ENCODE peak calls at places on chromosome 7, in six cellular contexts. P, E, H, A, N and X are unnamed samples.

GRCh38 chr7:44216019-44216418 is 15.2 kb downstream of the YKT6 start:
- DNase-seq in N (no peak), H (no peak), P (no peak), A (no peak), E (no peak), X (no peak)

GRCh38 chr7:93178213-93178612 is 30.0 kb upstream of the SAMD9L start:
- DNase-seq in H (no peak), N (no peak), A (no peak), E (no peak), P (no peak), X (no peak)

GRCh38 chr7:127776776-127777390 is 124.9 kb downstream of the SND1 start:
- DNase-seq in P (no peak), E (peak), N (no peak), A (peak), H (no peak), X (no peak)

GRCh38 chr7:118312051-118312450 is 87.5 kb downstream of the ANKRD7 start:
- DNase-seq in H (no peak), N (no peak), A (no peak), P (no peak), E (no peak), X (no peak)

GRCh38 chr7:134552105-134552504 is 3.2 kb downstream of the AKR1B15 start:
- DNase-seq in H (no peak), E (no peak), P (no peak), A (no peak), N (no peak), X (no peak)

GRCh38 chr7:104791065-104791464 is 222.9 kb upstream of the KMT2E start:
- DNase-seq in N (no peak), A (peak), E (no peak), P (no peak), H (no peak), X (no peak)

GRCh38 chr7:10122573-10123100 is 851.0 kb upstream of the PHF14 start:
- DNase-seq in N (no peak), E (no peak), A (peak), P (no peak), H (peak), X (peak)

GRCh38 chr7:92595281-92595680 is 5.1 kb upstream of the FAM133B start:
- DNase-seq in E (no peak), N (no peak), A (peak), H (no peak), P (no peak), X (no peak)

GRCh38 chr7:33735403-33735802 is 169.9 kb upstream of the BMPER start:
- DNase-seq in N (no peak), E (no peak), A (no peak), P (no peak), H (no peak), X (no peak)

GRCh38 chr7:25860882-25861228 is 291.1 kb upstream of the NFE2L3 start:
- DNase-seq in P (no peak), N (no peak), A (no peak), H (no peak), E (no peak), X (no peak)

GRCh38 chr7:99252166-99252895 is 20.3 kb upstream of the MYH16 start:
- DNase-seq in A (no peak), H (no peak), P (no peak), E (no peak), N (no peak), X (no peak)

GRCh38 chr7:47591089-47591654 is 9.3 kb upstream of the TNS3 start:
- DNase-seq in P (no peak), A (no peak), N (no peak), H (no peak), E (no peak), X (no peak)

GRCh38 chr7:90596745-90597526 is 815 bp downstream of the CDK14 start:
- DNase-seq in E (no peak), N (no peak), A (peak), P (no peak), H (no peak), X (no peak)

GRCh38 chr7:123241809-123242208 is 42.0 kb upstream of the SLC13A1 start:
- DNase-seq in P (no peak), H (no peak), A (no peak), E (no peak), N (no peak), X (no peak)

GRCh38 chr7:2757904-2758672 is 70.1 kb downstream of the AMZ1 start:
- DNase-seq in H (no peak), E (peak), A (peak), N (no peak), P (no peak), X (no peak)

GRCh38 chr7:112159346-112159745 is 46.9 kb downstream of the DOCK4 start:
- DNase-seq in N (no peak), A (no peak), P (no peak), E (no peak), H (no peak), X (no peak)

GRCh38 chr7:158976849-158977593 is 120.7 kb downstream of the DYNC2I1 start:
- DNase-seq in N (peak), E (peak), A (peak), P (peak), H (peak), X (peak)

GRCh38 chr7:11831727-11832495 is at the start of gene THSD7A:
- DNase-seq in E (no peak), A (peak), N (peak), P (no peak), H (peak), X (no peak)

GRCh38 chr7:140604760-140605159 is 35.9 kb downstream of the DENND2A start:
- DNase-seq in N (no peak), E (peak), P (no peak), H (no peak), A (peak), X (no peak)

GRCh38 chr7:16223963-16224707 is 197.2 kb downstream of the CRPPA start:
- DNase-seq in H (no peak), P (no peak), E (no peak), A (no peak), N (no peak), X (no peak)

GRCh38 chr7:112484671-112485097 is 3.9 kb downstream of the LSMEM1 start:
- DNase-seq in E (peak), H (peak), N (no peak), P (no peak), A (peak), X (no peak)

GRCh38 chr7:119090851-119091250 is 866.3 kb downstream of the ANKRD7 start:
- DNase-seq in H (no peak), N (no peak), E (no peak), P (no peak), A (no peak), X (no peak)

GRCh38 chr7:80095545-80095944 is 39.1 kb upstream of the GNAI1 start:
- DNase-seq in E (no peak), H (no peak), N (no peak), P (no peak), A (no peak), X (no peak)

GRCh38 chr7:99224263-99224947 is 16.5 kb upstream of the KPNA7 start:
- DNase-seq in P (no peak), A (peak), E (no peak), H (no peak), N (no peak), X (no peak)

GRCh38 chr7:14197280-14197679 is 207.8 kb upstream of the ETV1 start:
- DNase-seq in P (no peak), H (no peak), N (no peak), A (peak), E (no peak), X (no peak)

GRCh38 chr7:97818066-97818663 is 54.0 kb downstream of the ASNS start:
- DNase-seq in A (no peak), P (no peak), E (no peak), N (no peak), H (no peak), X (no peak)

GRCh38 chr7:102890292-102890970 is 22.4 kb upstream of the LRRC17 start:
- DNase-seq in P (no peak), H (no peak), A (peak), N (no peak), E (peak), X (peak)

GRCh38 chr7:120273476-120273975 is 551 bp downstream of the KCND2 start:
- DNase-seq in E (no peak), H (peak), P (no peak), N (peak), A (peak), X (peak)

GRCh38 chr7:152519290-152519689 is 83.5 kb upstream of the KMT2C start:
- DNase-seq in P (no peak), A (no peak), H (no peak), N (no peak), E (no peak), X (no peak)

GRCh38 chr7:41103331-41103730 is 599.6 kb downstream of the INHBA start:
- DNase-seq in E (no peak), A (peak), N (no peak), P (no peak), H (no peak), X (no peak)

GRCh38 chr7:22435720-22436119 is 64.3 kb downstream of the STEAP1B start:
- DNase-seq in A (no peak), P (no peak), N (no peak), H (no peak), E (no peak), X (no peak)

GRCh38 chr7:128453836-128454804 is 1.6 kb upstream of the HILPDA start:
- DNase-seq in E (peak), A (peak), P (peak), H (peak), N (peak), X (peak)

GRCh38 chr7:69598081-69598486 is at the start of gene AUTS2:
- DNase-seq in P (peak), H (peak), N (peak), A (peak), E (peak), X (peak)

GRCh38 chr7:42174391-42174848 is 62.6 kb downstream of the GLI3 start:
- DNase-seq in E (no peak), P (no peak), A (no peak), H (no peak), N (peak), X (no peak)

GRCh38 chr7:148556892-148557291 is 33.7 kb upstream of the C7orf33 start:
- DNase-seq in N (no peak), P (no peak), A (no peak), E (no peak), H (no peak), X (no peak)

GRCh38 chr7:148566736-148567135 is 23.8 kb upstream of the C7orf33 start:
- DNase-seq in E (no peak), A (no peak), P (no peak), N (no peak), H (no peak), X (no peak)

GRCh38 chr7:148558914-148559313 is 31.7 kb upstream of the C7orf33 start:
- DNase-seq in P (no peak), N (no peak), H (no peak), A (no peak), E (no peak), X (no peak)

GRCh38 chr7:148563583-148564274 is 26.8 kb upstream of the C7orf33 start:
- DNase-seq in E (no peak), H (no peak), N (no peak), A (no peak), P (no peak), X (no peak)

DNA sequence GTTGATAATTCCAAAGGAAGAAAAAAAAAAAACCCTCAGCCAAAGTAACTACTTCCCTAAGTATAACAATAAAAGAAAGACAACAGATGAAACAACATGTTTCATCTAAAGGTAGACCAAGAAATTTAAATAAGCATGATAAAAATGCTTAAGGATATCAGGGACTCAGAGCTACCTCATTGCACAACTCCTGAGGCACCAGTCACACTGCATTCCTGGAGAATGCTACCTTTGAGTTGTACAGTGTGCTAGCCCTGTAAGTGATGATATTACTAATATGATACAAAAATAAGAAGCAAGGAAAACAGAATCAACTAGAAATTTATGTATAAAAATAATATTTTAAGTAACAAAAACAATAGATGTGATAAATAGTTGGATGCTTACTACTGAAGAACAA is 29.5 kb upstream of the C7orf33 start:
- DNase-seq in A (no peak), P (no peak), H (no peak), N (no peak), E (no peak), X (no peak)
- H3K27ac ChIP-seq in A (no peak), P (no peak), H (no peak), N (no peak), E (no peak), X (no peak)

DNA sequence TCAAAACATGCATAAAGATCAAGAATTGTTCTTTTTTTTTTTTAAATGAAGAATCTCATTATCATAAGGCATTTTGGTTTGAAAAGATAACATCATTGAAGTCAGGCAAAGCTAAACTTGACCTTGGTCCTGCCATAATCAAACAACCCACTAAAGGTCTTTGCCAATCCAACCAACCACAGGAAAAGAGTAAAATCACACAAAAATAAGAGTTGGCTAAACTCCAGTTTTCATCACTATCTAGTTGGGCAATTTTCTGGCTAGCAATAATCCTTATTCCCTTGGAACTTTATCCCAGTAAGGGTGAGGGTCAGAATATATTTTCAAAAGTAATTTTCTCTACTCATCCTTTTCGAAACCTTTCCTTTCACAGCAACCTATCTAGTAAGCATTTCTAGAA is 62.4 kb downstream of the HIBADH start:
- DNase-seq in H (no peak), E (no peak), P (no peak), A (no peak), N (no peak), X (no peak)
- H3K4me3 ChIP-seq in H (no peak), E (no peak), P (no peak), A (no peak), N (no peak), X (no peak)

DNA sequence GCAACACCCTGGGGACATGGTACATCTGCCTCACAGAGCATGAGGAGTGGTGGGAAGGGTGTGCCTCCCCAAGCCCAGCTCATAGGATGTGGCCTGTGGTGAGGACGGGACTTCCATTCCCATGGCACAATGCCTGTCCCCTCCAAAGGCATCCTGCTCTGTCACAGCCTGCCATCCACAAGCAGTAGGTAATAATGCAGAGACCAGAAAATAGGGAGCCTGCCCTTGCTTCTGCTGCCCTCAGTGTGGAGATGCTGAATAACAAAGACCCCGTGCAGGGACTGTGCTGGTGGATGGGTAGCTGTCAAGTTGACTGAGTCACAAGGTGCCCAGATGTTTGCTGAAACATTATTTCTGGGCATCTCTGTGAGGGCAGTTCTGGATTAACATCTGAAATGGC is 199.9 kb upstream of the GRB10 start:
- DNase-seq in A (no peak), E (no peak), N (no peak), P (no peak), H (no peak), X (no peak)
- TF ChIP-seq CTCF in A (no peak), E (no peak), N (no peak), P (no peak), H (no peak), X (no peak)

GRCh38 chr7:945556-946255 is 8.8 kb downstream of the ADAP1 start:
- DNase-seq in E (no peak), P (no peak), N (no peak), H (no peak), A (no peak), X (peak)
- H3K27ac ChIP-seq in E (no peak), P (peak), N (no peak), H (no peak), A (no peak), X (peak)

GRCh38 chr7:151166629-151167196 is 781 bp downstream of the GBX1 start:
- DNase-seq in N (no peak), H (no peak), P (no peak), A (no peak), E (no peak), X (no peak)
- H3K4me3 ChIP-seq in N (peak), H (peak), P (peak), A (peak), E (no peak), X (peak)

DNA sequence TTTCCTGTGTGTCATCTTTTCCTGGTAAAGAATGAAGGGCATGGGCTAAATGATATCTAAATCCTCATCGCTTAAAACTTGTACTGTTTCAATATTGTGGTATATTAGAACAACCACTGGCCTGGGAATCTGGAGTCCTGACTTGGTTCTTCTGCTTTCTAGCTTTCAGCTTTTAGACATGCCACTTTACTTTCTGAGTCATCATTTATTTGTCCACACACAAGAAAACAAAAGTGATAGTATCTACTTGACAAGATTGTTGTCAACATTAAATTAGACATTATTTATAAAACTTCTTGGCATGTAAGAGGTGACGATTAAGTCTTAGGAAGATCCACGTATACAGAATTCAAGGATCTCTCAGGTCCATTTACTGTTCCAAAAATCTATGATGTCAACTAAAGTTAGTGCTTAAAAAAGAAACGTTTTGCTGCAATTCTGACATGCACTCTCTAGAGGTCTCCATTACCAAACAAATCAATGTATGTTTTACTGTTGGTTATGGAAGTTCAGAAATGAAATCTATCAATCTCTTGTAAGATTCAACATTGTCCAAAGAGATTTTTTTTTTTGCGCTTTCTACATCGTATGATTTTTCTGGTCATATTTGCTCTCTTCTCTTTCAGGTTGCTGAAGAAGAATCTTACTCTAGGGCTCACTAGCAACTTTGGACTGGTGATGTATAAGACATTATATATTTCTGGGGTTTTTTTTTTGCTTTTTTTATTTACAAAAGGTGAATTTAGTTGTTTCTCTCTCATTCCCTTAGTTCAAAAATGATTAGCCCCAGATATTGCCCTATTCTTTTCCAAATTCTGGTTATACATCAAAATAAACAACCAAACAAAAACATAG is 53.6 kb upstream of the DYNC1I1 start:
- DNase-seq in P (no peak), E (no peak), A (no peak), N (no peak), H (no peak), X (no peak)
- TF ChIP-seq CTCF in P (no peak), E (peak), A (peak), N (no peak), H (peak), X (peak)

GRCh38 chr7:111091623-111092370 is 870 bp downstream of the LRRN3 start:
- DNase-seq in P (no peak), A (no peak), N (no peak), H (no peak), E (no peak), X (no peak)
- H3K27ac ChIP-seq in P (no peak), A (no peak), N (no peak), H (peak), E (no peak), X (peak)

GRCh38 chr7:156639426-156640256 is 933 bp upstream of the RNF32 start:
- DNase-seq in A (peak), E (no peak), N (no peak), H (no peak), P (no peak), X (no peak)

GRCh38 chr7:156640257-156640948 is at the start of gene RNF32:
- DNase-seq in N (peak), E (peak), H (peak), A (peak), P (peak), X (peak)

GRCh38 chr7:156638443-156639077 is 2.0 kb upstream of the RNF32 start:
- DNase-seq in N (no peak), P (no peak), E (no peak), A (no peak), H (no peak), X (no peak)

GRCh38 chr7:156634117-156634516 is 6.5 kb upstream of the RNF32 start:
- DNase-seq in E (no peak), N (no peak), P (no peak), H (no peak), A (no peak), X (no peak)

GRCh38 chr7:156635529-156636385 is 4.8 kb upstream of the RNF32 start:
- DNase-seq in N (no peak), H (no peak), E (no peak), P (no peak), A (no peak), X (no peak)
- H3K4me3 ChIP-seq in N (no peak), H (no peak), E (no peak), P (no peak), A (no peak), X (no peak)